ENCODE peak calls at places on chromosome 20, in nine cellular contexts. H, C, W, S, V, K, Y, X and E are unnamed samples.

GRCh38 chr20:4601630-4602296 is 119.9 kb upstream of the PRND start:
- DNase-seq in K (no peak), V (no peak), S (peak; percentile 64), W (no peak), C (no peak), X (peak; percentile 75), Y (peak; percentile 43), H (no peak), E (peak; percentile 44)

GRCh38 chr20:62892348-62893304 is 31.0 kb upstream of the TCFL5 start:
- DNase-seq in H (no peak), S (no peak), W (no peak), V (peak; percentile 26), X (no peak), C (no peak), K (no peak), Y (no peak), E (no peak)

GRCh38 chr20:19423097-19423891 is 210.9 kb downstream of the SLC24A3 start:
- DNase-seq in S (no peak), V (no peak), Y (no peak), H (no peak), K (no peak), C (no peak), X (no peak), W (no peak), E (no peak)

GRCh38 chr20:45963059-45964011 is 8.7 kb downstream of the ZNF335 start:
- DNase-seq in W (no peak), H (no peak), V (peak; percentile 74), C (no peak), X (peak; percentile 59), K (no peak), Y (peak; percentile 51), S (peak; percentile 41), E (peak; percentile 56)

GRCh38 chr20:46226602-46227001 is 81.7 kb downstream of the CDH22 start:
- DNase-seq in Y (peak; percentile 5), V (no peak), C (no peak), X (no peak), K (no peak), W (no peak), S (no peak), H (no peak), E (no peak)

GRCh38 chr20:9143926-9144325 is 75.0 kb downstream of the PLCB4 start:
- DNase-seq in H (no peak), S (no peak), X (no peak), V (no peak), C (no peak), K (no peak), Y (no peak), W (no peak), E (no peak)

GRCh38 chr20:41145821-41146620 is 8.7 kb downstream of the PLCG1 start:
- DNase-seq in Y (no peak), X (peak; percentile 59), H (no peak), C (no peak), S (no peak), V (peak; percentile 71), W (no peak), K (no peak), E (no peak)

GRCh38 chr20:62376112-62377063 is 9.3 kb upstream of the LAMA5 start:
- DNase-seq in H (no peak), S (no peak), W (no peak), K (no peak), Y (peak; percentile 52), X (no peak), C (no peak), V (no peak), E (no peak)

GRCh38 chr20:40390654-40391053 is 298.4 kb downstream of the MAFB start:
- DNase-seq in C (no peak), V (no peak), S (no peak), Y (no peak), K (no peak), H (no peak), X (no peak), W (no peak), E (no peak)

GRCh38 chr20:1281279-1282057 is 15.4 kb downstream of the SNPH start:
- DNase-seq in X (no peak), K (peak; percentile 60), H (no peak), V (no peak), Y (no peak), C (no peak), W (no peak), S (peak; percentile 16), E (no peak)

GRCh38 chr20:63238491-63239126 is 2.9 kb downstream of the BIRC7 start:
- DNase-seq in K (no peak), H (no peak), C (no peak), V (no peak), X (no peak), S (no peak), Y (no peak), W (no peak), E (peak; percentile 57)

GRCh38 chr20:1868856-1869255 is 26.4 kb upstream of the SIRPA start:
- DNase-seq in V (no peak), S (no peak), H (no peak), Y (peak; percentile 51), C (no peak), X (no peak), W (no peak), K (no peak), E (no peak)

GRCh38 chr20:64102647-64103354 is 4.6 kb downstream of the NPBWR2 start:
- DNase-seq in C (no peak), X (peak; percentile 27), S (peak; percentile 76), V (peak; percentile 58), Y (no peak), H (no peak), W (no peak), K (no peak), E (no peak)